ENCODE peak calls at places on chromosome 3, in four cellular contexts. O is esophagus muscularis mucosa, A is pancreas, I is GM13976. X is an unnamed sample.

GRCh38 chr3:169546368-169546767 is 117.1 kb downstream of the MECOM start:
- DNase-seq in O (no peak), A (no peak), I (no peak), X (no peak)

GRCh38 chr3:140706360-140706759 is 28.5 kb downstream of the TRIM42 start:
- DNase-seq in O (peak; percentile 42), A (no peak), I (no peak), X (no peak)

GRCh38 chr3:18071833-18072232 is 329.4 kb upstream of the TBC1D5 start:
- DNase-seq in O (no peak), A (no peak), I (no peak), X (no peak)

GRCh38 chr3:128107809-128108208 is 15.8 kb downstream of the RUVBL1 start:
- DNase-seq in O (no peak), A (no peak), I (no peak), X (no peak)

GRCh38 chr3:63990733-63991132 is 32.6 kb downstream of the PSMD6 start:
- DNase-seq in O (no peak), A (no peak), I (no peak), X (no peak)

GRCh38 chr3:32712506-32713055 is 27.6 kb downstream of the CNOT10 start:
- DNase-seq in O (no peak), A (no peak), I (no peak), X (no peak)

GRCh38 chr3:53114412-53115074 is 15.7 kb downstream of the RFT1 start:
- DNase-seq in O (no peak), A (no peak), I (no peak), X (no peak)

GRCh38 chr3:38602576-38603250 is 46.8 kb downstream of the SCN5A start:
- DNase-seq in O (no peak), A (no peak), I (no peak), X (no peak)

GRCh38 chr3:94525039-94525438 is 462.2 kb downstream of the NSUN3 start:
- DNase-seq in O (no peak), A (no peak), I (no peak), X (no peak)

GRCh38 chr3:99846472-99846871 is 28.8 kb downstream of the CMSS1 start:
- DNase-seq in O (no peak), A (no peak), I (no peak), X (no peak)

GRCh38 chr3:65960087-65960486 is 78.6 kb downstream of the MAGI1 start:
- DNase-seq in O (no peak), A (no peak), I (no peak), X (no peak)

GRCh38 chr3:135803291-135803690 is 162.2 kb upstream of the PPP2R3A start:
- DNase-seq in O (no peak), A (no peak), I (no peak), X (no peak)

GRCh38 chr3:16978234-16978920 is 93.6 kb downstream of the PLCL2 start:
- DNase-seq in O (no peak), A (no peak), I (no peak), X (no peak)

GRCh38 chr3:2578560-2578959 is 479.9 kb downstream of the CNTN4 start:
- DNase-seq in O (no peak), A (no peak), I (no peak), X (no peak)

GRCh38 chr3:23648965-23649328 is 156.8 kb upstream of the UBE2E1 start:
- DNase-seq in O (peak; percentile 72), A (peak; percentile 60), I (no peak), X (no peak)

GRCh38 chr3:100695696-100696095 is 13.6 kb upstream of the TFG start:
- DNase-seq in O (no peak), A (no peak), I (no peak), X (no peak)

GRCh38 chr3:149449799-149450198 is 24.7 kb upstream of the TM4SF4 start:
- DNase-seq in O (peak; percentile 57), A (no peak), I (no peak), X (no peak)

GRCh38 chr3:55060921-55061555 is 133.2 kb upstream of the LRTM1 start:
- DNase-seq in O (no peak), A (no peak), I (no peak), X (no peak)

GRCh38 chr3:194095464-194095863 is 40.5 kb upstream of the HES1 start:
- DNase-seq in O (no peak), A (peak; percentile 66), I (no peak), X (no peak)

GRCh38 chr3:53382106-53382505 is 34.8 kb upstream of the DCP1A start:
- DNase-seq in O (no peak), A (no peak), I (no peak), X (no peak)

GRCh38 chr3:156518726-156519125 is 36.2 kb downstream of the SSR3 start:
- DNase-seq in O (no peak), A (no peak), I (no peak), X (no peak)

GRCh38 chr3:102536479-102536878 is 101.7 kb downstream of the ZPLD1 start:
- DNase-seq in O (no peak), A (no peak), I (peak; percentile 27), X (peak; percentile 17)

GRCh38 chr3:122857019-122857418 is 62.1 kb downstream of the SLC49A4 start:
- DNase-seq in O (no peak), A (no peak), I (peak; percentile 32), X (peak; percentile 18)

GRCh38 chr3:133825969-133826727 is 20.5 kb downstream of the SRPRB start:
- DNase-seq in O (peak; percentile 88), A (no peak), I (no peak), X (no peak)

GRCh38 chr3:53815651-53816050 is 30.6 kb downstream of the CHDH start:
- DNase-seq in O (no peak), A (no peak), I (no peak), X (no peak)

GRCh38 chr3:31533169-31533870 is 595 bp downstream of the STT3B start:
- DNase-seq in O (no peak), A (peak; percentile 76), I (peak; percentile 44), X (peak; percentile 39)

GRCh38 chr3:194687638-194688206 is 2.0 kb downstream of the FAM43A start:
- DNase-seq in O (no peak), A (peak; percentile 66), I (peak; percentile 81), X (peak; percentile 75)

GRCh38 chr3:45939341-45939771 is 3.9 kb upstream of the CXCR6 start:
- DNase-seq in O (no peak), A (no peak), I (no peak), X (no peak)

GRCh38 chr3:149277338-149277813 is 55.7 kb upstream of the CP start:
- DNase-seq in O (no peak), A (no peak), I (no peak), X (no peak)

GRCh38 chr3:117688583-117688982 is 979.0 kb downstream of the TUSC7 start:
- DNase-seq in O (peak; percentile 82), A (no peak), I (no peak), X (no peak)

GRCh38 chr3:174355505-174355904 is 503.6 kb upstream of the NAALADL2 start:
- DNase-seq in O (no peak), A (no peak), I (no peak), X (no peak)
- TF ChIP-seq CTCF in O (no peak), A (no peak), I (no peak), X (peak; percentile 12)

GRCh38 chr3:12350151-12350813 is 61.4 kb downstream of the PPARG start:
- DNase-seq in O (no peak), A (peak; percentile 22), I (no peak), X (no peak)

GRCh38 chr3:12351145-12351544 is 62.3 kb downstream of the PPARG start:
- DNase-seq in O (no peak), A (no peak), I (no peak), X (no peak)

GRCh38 chr3:12353796-12354505 is 65.1 kb downstream of the PPARG start:
- DNase-seq in O (no peak), A (no peak), I (no peak), X (no peak)

GRCh38 chr3:12356175-12356574 is 67.3 kb downstream of the PPARG start:
- DNase-seq in O (no peak), A (no peak), I (no peak), X (no peak)

GRCh38 chr3:12352253-12352652 is 63.4 kb downstream of the PPARG start:
- DNase-seq in O (no peak), A (no peak), I (no peak), X (no peak)
- TF ChIP-seq CTCF in O (no peak), A (no peak), I (no peak), X (no peak)

DNA sequence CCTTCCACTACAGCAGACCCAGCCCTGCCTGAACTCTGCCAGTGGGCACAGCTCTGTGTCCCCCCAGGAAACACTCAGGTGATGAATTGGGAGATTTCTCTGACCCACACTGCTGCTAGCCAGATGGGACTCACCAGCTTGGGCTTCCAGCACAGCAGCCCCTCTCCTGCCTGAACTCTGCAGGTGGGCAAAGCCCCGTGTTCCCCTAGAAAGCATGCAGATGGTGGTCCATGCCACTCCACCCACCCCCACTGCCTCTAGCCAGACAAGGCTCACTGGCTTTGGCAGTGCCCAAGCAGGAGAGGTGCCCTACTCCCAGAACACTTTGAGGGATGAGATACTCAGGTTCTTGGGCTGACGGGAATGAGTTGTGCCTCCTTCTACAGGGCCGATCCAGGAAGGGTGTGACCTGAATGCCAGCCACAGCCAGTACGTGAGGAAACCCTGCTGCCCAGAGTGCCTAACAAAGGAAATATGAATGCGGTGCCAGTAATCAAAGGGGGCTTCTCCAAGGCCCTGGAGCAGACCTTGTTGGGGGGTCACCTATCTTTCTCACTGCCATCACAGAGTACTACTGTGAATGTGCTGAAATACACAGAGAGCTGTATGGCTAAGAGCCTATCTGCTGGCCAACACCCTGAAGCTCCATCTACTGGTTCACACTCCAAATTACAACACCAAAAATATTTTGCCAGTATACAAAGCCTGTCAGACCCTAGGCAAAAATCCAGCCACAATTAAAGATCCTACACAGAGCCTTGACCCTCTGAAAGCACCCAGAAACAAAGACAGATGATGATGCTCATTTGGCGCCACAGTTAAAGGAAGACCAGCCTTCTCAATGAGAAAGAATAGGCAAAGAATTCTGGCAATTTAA is 61.9 kb downstream of the BTLA start:
- DNase-seq in O (no peak), A (no peak), I (peak; percentile 45), X (peak; percentile 35)
- TF ChIP-seq CTCF in O (peak; percentile 6), A (no peak), I (peak; percentile 48), X (peak; percentile 12)

GRCh38 chr3:111862415-111862814 is 3.4 kb downstream of the PHLDB2 start:
- DNase-seq in O (no peak), A (no peak), I (no peak), X (no peak)

GRCh38 chr3:111863942-111864341 is 4.9 kb downstream of the PHLDB2 start:
- DNase-seq in O (no peak), A (no peak), I (no peak), X (no peak)

GRCh38 chr3:111867889-111868426 is 8.9 kb downstream of the PHLDB2 start:
- DNase-seq in O (no peak), A (no peak), I (no peak), X (no peak)

GRCh38 chr3:111862974-111863373 is 3.9 kb downstream of the PHLDB2 start:
- DNase-seq in O (no peak), A (no peak), I (no peak), X (no peak)

DNA sequence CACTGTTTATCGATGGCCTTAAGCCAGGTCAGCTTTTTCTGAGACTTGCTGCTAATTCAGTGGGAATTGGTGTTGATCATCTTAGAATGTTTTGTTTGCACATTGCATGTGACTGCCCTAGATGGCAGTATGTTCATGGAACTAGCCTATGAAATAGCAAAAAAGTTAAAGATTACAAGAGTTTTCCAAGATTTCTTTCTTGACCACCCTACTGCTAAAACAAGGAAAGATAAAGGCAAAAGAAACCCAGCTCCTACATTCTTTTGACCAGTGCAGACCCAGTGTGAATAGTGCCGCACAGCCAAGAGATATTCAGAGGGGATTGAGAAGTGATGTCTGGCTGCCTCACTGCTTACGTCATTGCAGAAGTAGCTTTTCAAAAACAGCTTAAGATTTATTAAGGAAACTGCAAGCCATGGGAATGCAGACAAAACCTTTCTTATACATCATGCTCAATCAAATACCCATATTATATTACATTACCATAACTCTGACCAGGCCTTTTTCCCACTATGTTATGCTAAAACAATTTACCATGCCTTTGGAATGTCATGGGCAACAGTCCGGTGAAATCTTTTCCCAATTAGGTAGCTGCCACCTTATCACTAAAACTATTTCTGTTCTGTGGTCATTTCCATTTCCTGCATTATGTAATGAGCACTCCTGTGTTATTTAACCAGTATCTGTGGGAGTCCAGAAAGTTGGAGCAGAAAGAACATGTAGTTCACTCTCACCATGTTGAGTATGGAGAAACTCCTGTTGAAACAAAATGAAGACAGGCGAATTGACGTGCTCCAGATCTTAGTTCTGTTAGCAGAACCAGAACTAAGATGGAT is 6.0 kb downstream of the PHLDB2 start:
- DNase-seq in O (no peak), A (no peak), I (no peak), X (no peak)
- TF ChIP-seq CTCF in O (peak; percentile 20), A (no peak), I (no peak), X (no peak)